ENCODE peak calls at places on chromosomes 6 and 20, in ten cellular contexts. D is choroid plexus epithelial cell; Z is GM23338; W is stomach; T is breast epithelium; H is effector memory CD4-positive, alpha-beta T cell; S is fibroblast of lung; F is psoas muscle; R is astrocyte of the cerebellum; U is lower lobe of right lung. K is an unnamed sample.

GRCh38 chr6:53837875-53838806 is 43.3 kb downstream of the LRRC1 start:
- DNase-seq in D (peak), Z (no peak), W (no peak), T (no peak), H (no peak), S (peak), F (no peak), R (no peak), U (no peak), K (no peak)

GRCh38 chr6:73233048-73233447 is 7.8 kb upstream of the KHDC1L start:
- DNase-seq in D (no peak), Z (no peak), W (no peak), T (no peak), H (no peak), S (no peak), F (no peak), R (no peak), U (no peak), K (no peak)

GRCh38 chr20:41408131-41408789 is 41.6 kb upstream of the EMILIN3 start:
- DNase-seq in D (no peak), Z (no peak), W (no peak), T (no peak), H (no peak), S (no peak), F (no peak), R (no peak), U (no peak), K (no peak)

GRCh38 chr6:1766663-1767062 is 156.9 kb downstream of the FOXC1 start:
- DNase-seq in D (peak), Z (no peak), W (peak), T (no peak), H (no peak), S (peak), F (peak), R (no peak), U (no peak), K (peak)

GRCh38 chr6:7535498-7535897 is 6.0 kb upstream of the DSP start:
- DNase-seq in D (peak), Z (no peak), W (no peak), T (no peak), H (no peak), S (no peak), F (no peak), R (no peak), U (no peak), K (no peak)

GRCh38 chr6:145670306-145670705 is 65.0 kb downstream of the EPM2A start:
- DNase-seq in D (peak), Z (no peak), W (no peak), T (no peak), H (no peak), S (peak), F (no peak), R (no peak), U (no peak), K (no peak)

GRCh38 chr6:90144928-90145520 is 151.6 kb downstream of the BACH2 start:
- DNase-seq in D (no peak), Z (no peak), W (no peak), T (no peak), H (no peak), S (no peak), F (no peak), R (no peak), U (no peak), K (no peak)

GRCh38 chr20:20233041-20233514 is 134.8 kb upstream of the INSM1 start:
- DNase-seq in D (no peak), Z (no peak), W (no peak), T (no peak), H (no peak), S (no peak), F (peak), R (no peak), U (no peak), K (no peak)

GRCh38 chr6:5510331-5510730 is 249.0 kb downstream of the FARS2 start:
- DNase-seq in D (no peak), Z (peak), W (no peak), T (no peak), H (no peak), S (no peak), F (no peak), R (no peak), U (no peak), K (no peak)

GRCh38 chr20:49823152-49823847 is 10.7 kb downstream of the SLC9A8 start:
- DNase-seq in D (no peak), Z (no peak), W (no peak), T (no peak), H (no peak), S (no peak), F (no peak), R (no peak), U (no peak), K (no peak)

GRCh38 chr6:125746731-125747588 is 2.5 kb upstream of the HEY2 start:
- DNase-seq in D (peak), Z (peak), W (peak), T (peak), H (peak), S (peak), F (peak), R (peak), U (peak), K (peak)

GRCh38 chr6:85135376-85136094 is 314.3 kb upstream of the NT5E start:
- DNase-seq in D (peak), Z (no peak), W (no peak), T (no peak), H (no peak), S (peak), F (no peak), R (no peak), U (no peak), K (no peak)

GRCh38 chr6:16031278-16031981 is 97.5 kb upstream of the MYLIP start:
- DNase-seq in D (no peak), Z (no peak), W (no peak), T (no peak), H (no peak), S (no peak), F (no peak), R (no peak), U (no peak), K (no peak)

GRCh38 chr6:19037607-19038006 is 650.5 kb downstream of the RNF144B start:
- DNase-seq in D (no peak), Z (no peak), W (no peak), T (no peak), H (no peak), S (no peak), F (no peak), R (no peak), U (no peak), K (no peak)

GRCh38 chr6:20402181-20403079 is 751 bp downstream of the E2F3 start:
- DNase-seq in D (peak), Z (peak), W (peak), T (no peak), H (peak), S (peak), F (peak), R (no peak), U (peak), K (peak)

GRCh38 chr6:133396225-133396624 is 155.1 kb downstream of the EYA4 start:
- DNase-seq in D (peak), Z (no peak), W (no peak), T (no peak), H (no peak), S (peak), F (no peak), R (no peak), U (no peak), K (no peak)

GRCh38 chr20:53386186-53386681 is 207.4 kb downstream of the ZNF217 start:
- DNase-seq in D (no peak), Z (no peak), W (no peak), T (no peak), H (no peak), S (no peak), F (no peak), R (no peak), U (no peak), K (no peak)

GRCh38 chr6:14360565-14360964 is 243.0 kb downstream of the CD83 start:
- DNase-seq in D (no peak), Z (no peak), W (no peak), T (no peak), H (no peak), S (no peak), F (no peak), R (no peak), U (no peak), K (peak)

GRCh38 chr6:28408076-28408802 is 8.7 kb upstream of the ZSCAN12 start:
- DNase-seq in D (peak), Z (no peak), W (no peak), T (no peak), H (no peak), S (no peak), F (no peak), R (no peak), U (no peak), K (no peak)

GRCh38 chr6:150687508-150687907 is 87.8 kb downstream of the PLEKHG1 start:
- DNase-seq in D (peak), Z (no peak), W (peak), T (no peak), H (no peak), S (no peak), F (peak), R (no peak), U (no peak), K (peak)

GRCh38 chr20:2693286-2693995 is 861 bp downstream of the EBF4 start:
- DNase-seq in D (no peak), Z (peak), W (peak), T (no peak), H (peak), S (peak), F (no peak), R (no peak), U (no peak), K (peak)

GRCh38 chr6:125041740-125042459 is 79.7 kb downstream of the RNF217 start:
- DNase-seq in D (no peak), Z (no peak), W (no peak), T (no peak), H (no peak), S (peak), F (no peak), R (no peak), U (no peak), K (no peak)

GRCh38 chr6:55632953-55633352 is 54.0 kb upstream of the HMGCLL1 start:
- DNase-seq in D (peak), Z (no peak), W (no peak), T (no peak), H (no peak), S (peak), F (no peak), R (no peak), U (no peak), K (no peak)

DNA sequence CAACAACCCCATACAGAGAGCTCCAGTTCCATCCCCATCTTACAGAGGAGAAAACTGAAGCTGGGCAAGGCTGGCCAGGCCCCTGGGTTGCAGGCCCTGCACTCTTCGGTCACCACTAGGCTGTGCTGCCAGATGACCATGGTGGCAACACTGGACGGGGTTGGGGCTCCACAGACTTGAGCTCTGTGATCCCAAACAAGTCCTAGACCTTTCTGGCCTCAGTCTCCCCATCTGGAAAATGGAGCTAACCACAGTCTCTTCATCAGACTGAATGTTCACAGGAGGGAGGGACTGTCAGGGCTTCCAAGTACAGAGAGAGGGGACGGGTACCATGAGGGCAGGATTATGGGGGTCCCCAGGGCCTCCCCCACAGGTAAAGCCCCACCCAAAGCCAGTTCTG is 41.3 kb upstream of the NOL4L start:
- DNase-seq in D (no peak), Z (no peak), W (no peak), T (no peak), H (no peak), S (no peak), F (no peak), R (no peak), U (no peak), K (no peak)
- H3K4me3 ChIP-seq in D (no peak), Z (no peak), W (no peak), T (no peak), H (no peak), S (no peak), F (no peak), R (no peak), U (no peak), K (no peak)

DNA sequence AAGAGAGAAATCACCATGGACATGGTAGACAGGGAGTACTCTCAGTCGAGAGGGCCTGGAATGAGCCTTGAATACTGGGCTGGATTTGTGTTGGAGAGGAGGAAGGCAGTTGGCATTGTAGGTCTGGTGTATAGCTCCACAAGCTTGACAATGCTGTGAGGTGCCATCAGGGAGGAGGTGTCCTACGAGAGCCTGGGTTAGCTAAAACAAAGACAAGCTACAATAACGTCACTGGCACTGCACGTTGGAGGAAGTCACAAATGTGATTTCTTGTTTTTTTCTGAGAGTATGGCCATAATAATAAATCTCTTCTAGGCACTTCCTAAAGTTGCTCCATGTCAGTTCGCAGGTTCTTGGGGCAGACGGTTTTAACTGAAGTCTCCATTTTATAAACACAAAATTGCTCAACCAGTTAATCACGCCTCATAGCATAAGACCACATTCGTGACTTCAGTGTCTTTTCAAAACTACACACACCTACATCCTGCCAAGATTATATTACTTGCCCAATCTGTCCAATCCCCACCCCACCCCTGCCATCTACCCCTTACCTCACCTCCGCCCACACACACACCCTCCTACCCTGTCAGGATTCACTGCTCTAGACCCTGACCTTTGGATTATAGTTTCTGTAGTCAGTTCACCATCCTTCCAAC is 4.4 kb upstream of the HLA-DMB start:
- DNase-seq in D (no peak), Z (no peak), W (no peak), T (no peak), H (no peak), S (peak), F (no peak), R (no peak), U (no peak), K (no peak)
- H3K4me3 ChIP-seq in D (no peak), Z (no peak), W (no peak), T (no peak), H (no peak), S (no peak), F (no peak), R (no peak), U (no peak), K (no peak)

GRCh38 chr6:37169458-37170272 is at the start of gene PIM1:
- DNase-seq in D (peak), Z (peak), W (peak), T (peak), H (peak), S (peak), F (peak), R (peak), U (peak), K (peak)

GRCh38 chr6:37170273-37171140 is 555 bp downstream of the PIM1 start:
- DNase-seq in D (peak), Z (peak), W (peak), T (peak), H (no peak), S (no peak), F (peak), R (no peak), U (peak), K (peak)

GRCh38 chr6:37171141-37171969 is 1.4 kb downstream of the PIM1 start:
- DNase-seq in D (peak), Z (peak), W (peak), T (peak), H (no peak), S (no peak), F (peak), R (no peak), U (peak), K (peak)

GRCh38 chr6:37168163-37168758 is 1.7 kb upstream of the PIM1 start:
- DNase-seq in D (no peak), Z (peak), W (no peak), T (no peak), H (no peak), S (no peak), F (no peak), R (no peak), U (no peak), K (no peak)

GRCh38 chr6:37168809-37169457 is 1.0 kb upstream of the PIM1 start:
- DNase-seq in D (peak), Z (peak), W (no peak), T (no peak), H (no peak), S (no peak), F (no peak), R (no peak), U (no peak), K (no peak)
- H3K4me3 ChIP-seq in D (peak), Z (peak), W (peak), T (peak), H (peak), S (peak), F (peak), R (peak), U (peak), K (peak)

GRCh38 chr20:39986231-39986904 is 702.7 kb downstream of the MAFB start:
- DNase-seq in D (peak), Z (peak), W (no peak), T (peak), H (no peak), S (peak), F (peak), R (peak), U (peak), K (peak)
- H3K4me3 ChIP-seq in D (no peak), Z (no peak), W (no peak), T (no peak), H (no peak), S (no peak), F (peak), R (no peak), U (no peak), K (peak)

DNA sequence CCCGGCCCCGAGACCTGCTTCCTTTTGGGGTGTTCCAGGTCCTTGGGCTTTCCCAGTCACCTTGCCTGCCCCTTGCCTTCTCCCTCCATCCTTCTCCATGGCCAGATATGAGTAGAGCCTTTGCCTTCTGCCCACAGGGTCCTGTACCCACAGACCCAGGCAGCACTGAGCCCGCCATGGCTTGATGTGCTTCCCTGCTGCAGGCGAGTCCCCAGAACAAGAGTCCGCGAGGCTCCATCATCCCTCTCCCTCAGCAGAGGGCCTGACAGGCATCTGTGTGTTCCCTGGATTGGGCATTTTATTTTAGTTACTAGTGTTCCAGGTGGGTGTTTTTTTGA is 21.9 kb downstream of the PYGB start:
- DNase-seq in D (no peak), Z (no peak), W (peak), T (no peak), H (no peak), S (no peak), F (no peak), R (no peak), U (peak), K (peak)
- H3K4me3 ChIP-seq in D (no peak), Z (no peak), W (no peak), T (no peak), H (no peak), S (no peak), F (no peak), R (no peak), U (no peak), K (no peak)

DNA sequence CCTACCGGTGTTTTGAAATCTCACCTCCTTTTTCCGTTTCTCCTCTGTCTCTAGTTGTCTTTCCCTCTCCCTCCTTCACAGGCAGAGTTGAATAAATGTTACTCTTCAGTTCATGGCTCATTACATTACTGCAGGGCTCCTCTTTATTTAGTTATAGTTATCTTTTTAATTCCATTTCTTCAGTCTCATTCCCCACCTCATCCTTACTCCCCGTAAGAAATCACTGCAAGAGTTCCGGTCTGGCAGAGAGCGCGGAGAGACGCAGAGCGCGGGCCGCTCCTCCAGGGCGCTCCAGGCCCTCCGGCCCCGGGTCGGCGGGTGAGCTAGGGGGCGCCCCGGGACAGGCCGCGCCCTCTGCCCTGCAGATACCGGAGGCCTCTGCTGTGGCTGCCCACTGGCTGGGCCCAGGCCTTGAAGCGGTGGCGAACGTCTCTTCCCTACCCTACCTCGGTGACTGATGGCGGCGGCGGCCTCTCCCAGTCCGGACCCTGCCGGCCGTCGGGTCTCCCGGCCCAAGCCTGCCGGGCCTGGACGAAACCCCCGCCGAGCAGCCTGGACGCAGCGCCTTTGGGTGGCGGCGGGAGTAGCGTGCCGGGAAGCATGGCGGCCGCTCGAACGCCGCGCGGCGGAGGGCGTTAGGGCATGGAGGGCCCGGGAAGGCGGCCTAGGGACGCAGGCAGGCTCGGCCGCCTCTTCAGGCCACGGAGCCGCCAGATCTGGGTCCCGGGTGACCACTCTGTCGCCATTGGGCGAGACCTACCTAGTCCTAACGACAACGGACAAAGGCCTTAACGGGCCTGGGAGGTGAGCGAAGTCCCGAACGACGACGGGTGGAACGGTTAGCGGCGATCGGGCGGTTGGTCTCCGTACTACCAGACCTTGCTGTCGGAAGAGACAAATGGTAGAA is 16.4 kb upstream of the HMGN4 start:
- DNase-seq in D (peak), Z (peak), W (peak), T (peak), H (peak), S (peak), F (peak), R (no peak), U (peak), K (peak)
- H3K4me3 ChIP-seq in D (peak), Z (peak), W (peak), T (peak), H (peak), S (peak), F (peak), R (peak), U (peak), K (peak)